ENCODE peak calls at places on chromosome 17, in seven cellular contexts. O is HCT116, V is H1, Q is GM12878, R is SK-N-SH, G is K562, L is HepG2. H is an unnamed sample.

GRCh38 chr17:77376795-77377751 is 236.3 kb downstream of the SEC14L1 start:
- DNase-seq in O (no peak), V (no peak), Q (no peak), R (peak; percentile 91), G (no peak), L (peak; percentile 95), H (no peak)

GRCh38 chr17:28515518-28515917 is 9.4 kb downstream of the FOXN1 start:
- DNase-seq in O (no peak), V (no peak), Q (no peak), R (no peak), G (no peak), L (no peak), H (no peak)

GRCh38 chr17:43529977-43530302 is 16.2 kb downstream of the ETV4 start:
- DNase-seq in O (no peak), V (no peak), Q (no peak), R (no peak), G (no peak), L (no peak), H (no peak)

GRCh38 chr17:39863918-39864746 is at the start of gene IKZF3:
- DNase-seq in O (no peak), V (peak; percentile 87), Q (no peak), R (peak; percentile 78), G (peak; percentile 66), L (peak; percentile 46), H (peak; percentile 75)

GRCh38 chr17:28942925-28943324 is 8.4 kb downstream of the PHF12 start:
- DNase-seq in O (no peak), V (no peak), Q (no peak), R (no peak), G (no peak), L (no peak), H (no peak)

GRCh38 chr17:29256735-29257466 is 10.2 kb downstream of the CRYBA1 start:
- DNase-seq in O (no peak), V (no peak), Q (no peak), R (no peak), G (no peak), L (no peak), H (no peak)

GRCh38 chr17:16464001-16464640 is 27.9 kb downstream of the LRRC75A start:
- DNase-seq in O (no peak), V (no peak), Q (no peak), R (peak; percentile 74), G (no peak), L (no peak), H (no peak)

GRCh38 chr17:9575381-9576072 is at the start of gene STX8:
- DNase-seq in O (peak; percentile 74), V (peak; percentile 92), Q (peak; percentile 48), R (peak; percentile 86), G (peak; percentile 70), L (peak; percentile 78), H (peak; percentile 38)

GRCh38 chr17:34249497-34249877 is 5.6 kb upstream of the CCL2 start:
- DNase-seq in O (no peak), V (no peak), Q (no peak), R (no peak), G (no peak), L (no peak), H (no peak)

GRCh38 chr17:34251186-34251585 is 3.9 kb upstream of the CCL2 start:
- DNase-seq in O (no peak), V (no peak), Q (no peak), R (no peak), G (no peak), L (no peak), H (no peak)

GRCh38 chr17:34246436-34246835 is 8.6 kb upstream of the CCL2 start:
- DNase-seq in O (no peak), V (no peak), Q (no peak), R (no peak), G (no peak), L (no peak), H (no peak)

GRCh38 chr17:34246872-34247271 is 8.2 kb upstream of the CCL2 start:
- DNase-seq in O (no peak), V (no peak), Q (no peak), R (no peak), G (no peak), L (no peak), H (no peak)

GRCh38 chr17:34248807-34249496 is 6.1 kb upstream of the CCL2 start:
- DNase-seq in O (no peak), V (no peak), Q (no peak), R (no peak), G (no peak), L (no peak), H (no peak)
- TF ChIP-seq JUND in O (no peak), V (no peak), Q (no peak), R (no peak), G (no peak), L (no peak), H (no peak)

GRCh38 chr17:82248815-82249638 is 20.2 kb downstream of the SLC16A3 start:
- DNase-seq in O (no peak), V (no peak), Q (no peak), R (peak; percentile 46), G (no peak), L (no peak), H (no peak)
- TF ChIP-seq JUND in O (no peak), V (no peak), Q (no peak), R (no peak), G (no peak), L (no peak), H (no peak)

GRCh38 chr17:41301916-41302901 is at the start of gene KRTAP29-1:
- DNase-seq in O (no peak), V (no peak), Q (no peak), R (no peak), G (no peak), L (no peak), H (peak; percentile 33)

GRCh38 chr17:41304091-41304490 is 1.4 kb upstream of the KRTAP29-1 start:
- DNase-seq in O (no peak), V (no peak), Q (no peak), R (no peak), G (no peak), L (no peak), H (no peak)

GRCh38 chr17:41298458-41299135 is 4.1 kb downstream of the KRTAP29-1 start:
- DNase-seq in O (no peak), V (no peak), Q (no peak), R (no peak), G (no peak), L (no peak), H (no peak)

GRCh38 chr17:41301204-41301790 is 1.4 kb downstream of the KRTAP29-1 start:
- DNase-seq in O (no peak), V (no peak), Q (no peak), R (no peak), G (no peak), L (no peak), H (no peak)

GRCh38 chr17:41302981-41303380 is 330 bp upstream of the KRTAP29-1 start:
- DNase-seq in O (no peak), V (no peak), Q (no peak), R (no peak), G (no peak), L (no peak), H (no peak)
- TF ChIP-seq JUND in O (no peak), V (no peak), Q (no peak), R (no peak), G (no peak), L (no peak), H (no peak)

DNA sequence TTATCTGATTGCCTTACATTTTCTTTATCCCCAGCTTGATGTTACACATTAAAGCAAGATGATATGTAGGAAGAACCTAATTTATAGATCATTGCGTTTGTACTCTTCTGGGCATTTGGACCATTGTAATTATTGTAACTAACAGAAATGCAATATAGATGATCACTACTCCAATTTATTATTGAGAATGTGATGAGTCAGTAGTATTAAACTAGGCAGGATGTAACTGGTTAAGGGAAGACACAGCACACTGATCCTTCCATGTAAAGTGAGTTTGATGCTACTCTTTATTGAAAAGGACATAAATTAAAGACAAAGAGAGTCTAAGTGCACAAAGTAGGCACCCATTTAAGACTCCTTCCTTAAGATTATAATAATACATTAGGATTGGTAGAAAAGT is 223.8 kb downstream of the KIF2B start:
- DNase-seq in O (no peak), V (no peak), Q (no peak), R (no peak), G (no peak), L (no peak), H (no peak)
- TF ChIP-seq JUND in O (no peak), V (no peak), Q (no peak), R (no peak), G (no peak), L (no peak), H (no peak)

H was measured in T47D.